ENCODE peak calls at places on chromosomes 13 and 19, in seven cellular contexts. J is HCT116, E is body of pancreas, O is pancreas, U is cardiac muscle cell, N is mammary epithelial cell, W is tibial nerve. M is an unnamed sample.
A peak's percentile ranks its signal among the peaks of the same experiment; 100 is the strongest.

GRCh38 chr13:40116008-40116407 is 460.5 kb downstream of the COG6 start:
- DNase-seq in E (peak; percentile 88), J (peak; percentile 80), U (peak; percentile 96), O (no peak), W (peak; percentile 34), N (peak; percentile 94), M (no peak)

GRCh38 chr13:106205871-106206270 is 329.6 kb downstream of the EFNB2 start:
- DNase-seq in W (no peak), E (no peak), J (no peak), O (no peak), N (no peak), U (no peak), M (no peak)

GRCh38 chr13:40595693-40596092 is 70.7 kb downstream of the FOXO1 start:
- DNase-seq in E (no peak), W (no peak), U (no peak), J (no peak), N (peak; percentile 26), O (no peak), M (no peak)

GRCh38 chr13:107223867-107224266 is 655.9 kb upstream of the ARGLU1 start:
- DNase-seq in O (no peak), W (no peak), U (no peak), N (no peak), J (no peak), E (no peak), M (no peak)

GRCh38 chr13:112729408-112729807 is 39.6 kb downstream of the ATP11A start:
- DNase-seq in U (peak; percentile 56), N (no peak), J (no peak), E (no peak), W (no peak), O (no peak), M (no peak)

GRCh38 chr13:68481130-68481529 is 1251.0 kb upstream of the PCDH9 start:
- DNase-seq in U (no peak), E (peak; percentile 12), W (no peak), N (no peak), O (no peak), J (no peak), M (no peak)

GRCh38 chr19:5691930-5692784 is 2.1 kb downstream of the RPL36 start:
- DNase-seq in E (no peak), W (no peak), U (no peak), J (no peak), N (no peak), O (peak; percentile 83), M (peak; percentile 62)

GRCh38 chr13:97540696-97541095 is 106.7 kb downstream of the RAP2A start:
- DNase-seq in N (no peak), W (no peak), O (no peak), E (no peak), J (no peak), U (peak; percentile 68), M (no peak)

GRCh38 chr13:99199541-99200432 is 867 bp upstream of the UBAC2 start:
- DNase-seq in N (peak; percentile 23), E (peak; percentile 40), W (no peak), J (no peak), O (no peak), U (no peak), M (peak; percentile 18)

GRCh38 chr13:36431204-36432105 is 840 bp upstream of the CCNA1 start:
- DNase-seq in W (no peak), N (peak; percentile 33), E (no peak), U (no peak), O (peak; percentile 78), J (no peak), M (no peak)

GRCh38 chr19:47491358-47492136 is 7.5 kb upstream of the KPTN start:
- DNase-seq in O (peak; percentile 67), N (no peak), J (no peak), W (no peak), E (no peak), U (no peak), M (no peak)
- H3K36me3 ChIP-seq in O (peaks cover 9% of the 10 kb centered on the region), N (peaks cover 9% of the 10 kb centered on the region), J (peaks cover 2% of the 10 kb centered on the region), W (peaks cover 5% of the 10 kb centered on the region), E (peaks cover 20% of the 10 kb centered on the region), U (peaks cover 2% of the 10 kb centered on the region), M (peaks cover 9% of the 10 kb centered on the region)

DNA sequence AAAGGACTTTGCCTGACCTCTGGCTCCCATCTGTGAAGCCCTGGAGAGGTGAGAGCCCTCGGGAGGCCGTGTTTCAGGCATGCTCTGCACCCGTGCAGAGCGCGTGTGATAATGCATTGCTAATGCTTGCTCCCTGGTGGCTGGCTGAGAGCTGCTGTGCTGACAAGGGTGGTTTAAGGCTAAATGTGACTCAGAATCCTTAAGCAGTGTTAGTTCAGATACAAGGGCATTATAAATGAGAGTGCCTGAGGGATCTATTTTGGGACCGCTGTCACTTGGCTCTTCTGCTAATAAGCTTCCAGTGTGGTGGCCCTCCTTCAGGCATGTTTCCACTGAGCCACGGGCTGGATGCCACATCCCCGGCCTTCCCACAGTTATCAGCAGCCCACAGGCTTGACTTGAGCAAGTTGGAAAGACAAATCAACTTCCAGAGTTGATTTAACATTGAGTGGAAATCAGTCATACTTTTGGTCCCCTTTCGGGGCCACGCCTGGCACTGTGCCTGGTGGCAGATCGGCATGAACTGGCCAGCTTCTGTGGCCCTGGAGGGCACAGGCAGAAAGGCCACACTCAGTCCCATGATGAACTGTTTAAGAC is 17.0 kb downstream of the ALOX5AP start:
- DNase-seq in U (peak; percentile 68), E (peak; percentile 33), N (no peak), J (no peak), O (no peak), W (no peak), M (no peak)
- TF ChIP-seq CTCF in U (peak; percentile 9), E (no peak), N (no peak), J (no peak), O (no peak), W (no peak), M (no peak)

DNA sequence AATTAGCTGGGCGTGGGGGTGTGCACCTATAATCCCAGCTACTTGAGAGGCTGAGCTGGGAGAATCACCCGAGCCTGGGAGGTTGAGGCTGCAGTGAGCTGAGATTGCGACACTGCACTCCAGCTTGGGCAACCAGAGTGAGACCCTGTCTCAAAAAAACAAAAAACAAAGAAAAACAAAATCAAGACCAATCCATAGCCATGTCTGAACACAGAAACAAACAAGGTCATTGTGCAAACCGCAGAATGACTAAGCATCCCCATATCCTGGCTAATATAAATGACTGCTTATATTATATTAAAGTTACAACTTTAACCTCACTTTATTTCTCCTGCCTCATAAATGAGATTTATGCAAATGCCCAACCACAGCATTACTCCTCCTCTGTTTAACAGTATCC is 2.3 kb upstream of the LYPD3 start:
- DNase-seq in W (no peak), N (peak; percentile 76), J (no peak), O (no peak), U (peak; percentile 50), E (no peak), M (no peak)
- H3K4me1 ChIP-seq in W (no peaks in the 10 kb centered on the region), N (peaks cover 50% of the 10 kb centered on the region), J (peaks cover 60% of the 10 kb centered on the region), O (no peaks in the 10 kb centered on the region), U (no peaks in the 10 kb centered on the region), E (peaks cover 14% of the 10 kb centered on the region), M (no peaks in the 10 kb centered on the region)

GRCh38 chr13:27437126-27437525 is 12.7 kb downstream of the GTF3A start:
- DNase-seq in E (no peak), U (no peak), O (no peak), J (no peak), W (no peak), N (no peak), M (no peak)
- H3K36me3 ChIP-seq in E (peaks cover 22% of the 10 kb centered on the region), U (peaks cover 27% of the 10 kb centered on the region), O (peaks cover 17% of the 10 kb centered on the region), J (peaks cover 26% of the 10 kb centered on the region), W (peaks cover 11% of the 10 kb centered on the region), N (peaks cover 29% of the 10 kb centered on the region), M (peaks cover 37% of the 10 kb centered on the region)

GRCh38 chr13:95457294-95457693 is 95.2 kb upstream of the CLDN10 start:
- DNase-seq in J (no peak), N (peak; percentile 11), E (no peak), O (no peak), U (no peak), W (no peak), M (no peak)
- TF ChIP-seq CTCF in J (no peak), N (no peak), E (no peak), O (no peak), U (no peak), W (no peak), M (no peak)

DNA sequence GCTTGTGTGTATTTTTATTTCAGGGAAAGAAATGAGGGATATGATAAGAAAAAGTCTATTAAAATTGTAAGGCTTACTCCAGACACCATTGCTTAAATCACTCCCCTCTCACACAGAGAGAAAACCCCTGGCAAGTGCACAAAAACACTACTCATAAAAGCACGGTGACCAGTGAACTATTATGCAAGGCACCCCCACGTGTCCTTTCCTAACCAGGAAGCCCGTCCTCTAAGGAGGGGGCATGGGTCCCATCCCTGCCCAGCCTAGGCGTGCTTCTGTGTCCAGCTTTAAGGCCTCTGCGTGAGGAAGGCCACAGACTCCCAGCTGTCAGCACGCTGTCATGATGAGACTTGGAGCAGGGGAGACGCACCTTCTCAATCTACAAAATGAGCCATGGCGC is 83.5 kb downstream of the SLC7A1 start:
- DNase-seq in W (peak; percentile 84), N (no peak), U (peak; percentile 75), J (no peak), E (peak; percentile 19), O (no peak), M (no peak)
- H3K4me1 ChIP-seq in W (no peaks in the 10 kb centered on the region), N (no peaks in the 10 kb centered on the region), U (peaks cover 24% of the 10 kb centered on the region), J (no peaks in the 10 kb centered on the region), E (no peaks in the 10 kb centered on the region), O (no peaks in the 10 kb centered on the region), M (peaks cover 54% of the 10 kb centered on the region)

GRCh38 chr19:46691104-46691503 is 25.8 kb downstream of the PRKD2 start:
- DNase-seq in U (no peak), O (no peak), N (no peak), J (no peak), E (no peak), W (no peak), M (no peak)
- H3K36me3 ChIP-seq in U (peaks cover 49% of the 10 kb centered on the region), O (peaks cover 33% of the 10 kb centered on the region), N (peaks cover 44% of the 10 kb centered on the region), J (peaks cover 56% of the 10 kb centered on the region), E (peaks cover 53% of the 10 kb centered on the region), W (peaks cover 60% of the 10 kb centered on the region), M (peaks cover 49% of the 10 kb centered on the region)

M was measured in BE2C.